ENCODE peak calls at places on chromosomes 2 and 18, in six cellular contexts. X is neural progenitor cell, V is A549, H is mammary epithelial cell, A is Karpas-422, C is spleen. K is an unnamed sample.

GRCh38 chr18:55031979-55032378 is 72.7 kb upstream of the CCDC68 start:
- DNase-seq in X (no peak), V (no peak), H (no peak), A (no peak), C (no peak), K (no peak)

GRCh38 chr2:25036221-25036559 is 5.7 kb upstream of the EFR3B start:
- DNase-seq in X (peak; percentile 24), V (no peak), H (no peak), A (peak; percentile 14), C (no peak), K (no peak)

GRCh38 chr2:152532241-152532640 is 185.0 kb downstream of the PRPF40A start:
- DNase-seq in X (no peak), V (no peak), H (no peak), A (no peak), C (no peak), K (no peak)

GRCh38 chr2:241008711-241009121 is 10.3 kb downstream of the SNED1 start:
- DNase-seq in X (no peak), V (no peak), H (no peak), A (no peak), C (peak; percentile 68), K (peak; percentile 69)

GRCh38 chr18:77870894-77871293 is 621.2 kb downstream of the GALR1 start:
- DNase-seq in X (no peak), V (no peak), H (no peak), A (no peak), C (no peak), K (no peak)

GRCh38 chr18:39238951-39239350 is 1673.4 kb upstream of the CELF4 start:
- DNase-seq in X (no peak), V (no peak), H (no peak), A (no peak), C (no peak), K (no peak)

GRCh38 chr2:210224660-210225460 is at the start of gene ACADL:
- DNase-seq in X (peak; percentile 77), V (peak; percentile 32), H (peak; percentile 20), A (no peak), C (peak; percentile 70), K (peak; percentile 87)

GRCh38 chr2:142742301-142743214 is 134.9 kb upstream of the KYNU start:
- DNase-seq in X (no peak), V (peak; percentile 56), H (peak; percentile 57), A (no peak), C (no peak), K (no peak)

GRCh38 chr2:227280895-227281294 is 44.2 kb upstream of the MFF start:
- DNase-seq in X (no peak), V (no peak), H (peak; percentile 3), A (no peak), C (no peak), K (no peak)

GRCh38 chr18:62438876-62439275 is 83.9 kb upstream of the ZCCHC2 start:
- DNase-seq in X (no peak), V (no peak), H (no peak), A (no peak), C (no peak), K (no peak)

GRCh38 chr2:127841466-127842178 is 16.3 kb downstream of the POLR2D start:
- DNase-seq in X (no peak), V (no peak), H (no peak), A (no peak), C (no peak), K (no peak)

GRCh38 chr2:174535757-174536703 is 49.2 kb upstream of the GPR155 start:
- DNase-seq in X (no peak), V (no peak), H (no peak), A (peak; percentile 51), C (no peak), K (no peak)

GRCh38 chr2:147538088-147538487 is 306.7 kb upstream of the ACVR2A start:
- DNase-seq in X (no peak), V (no peak), H (no peak), A (no peak), C (no peak), K (no peak)

GRCh38 chr2:55120634-55121359 is 70.5 kb upstream of the RTN4 start:
- DNase-seq in X (peak; percentile 58), V (no peak), H (no peak), A (no peak), C (no peak), K (no peak)

GRCh38 chr2:55118643-55119065 is 68.4 kb upstream of the RTN4 start:
- DNase-seq in X (no peak), V (no peak), H (no peak), A (peak; percentile 65), C (no peak), K (no peak)

GRCh38 chr2:55119711-55120487 is 69.6 kb upstream of the RTN4 start:
- DNase-seq in X (no peak), V (no peak), H (no peak), A (no peak), C (no peak), K (no peak)

GRCh38 chr2:55123851-55124269 is 73.6 kb upstream of the RTN4 start:
- DNase-seq in X (peak; percentile 73), V (no peak), H (no peak), A (peak; percentile 77), C (no peak), K (no peak)
- H3K27ac ChIP-seq in X (peak overlapping the region; percentile 64), V (no peak overlapping the region), H (no peak overlapping the region), A (peak overlapping the region; percentile 84), C (no peak overlapping the region), K (no peak overlapping the region)

DNA sequence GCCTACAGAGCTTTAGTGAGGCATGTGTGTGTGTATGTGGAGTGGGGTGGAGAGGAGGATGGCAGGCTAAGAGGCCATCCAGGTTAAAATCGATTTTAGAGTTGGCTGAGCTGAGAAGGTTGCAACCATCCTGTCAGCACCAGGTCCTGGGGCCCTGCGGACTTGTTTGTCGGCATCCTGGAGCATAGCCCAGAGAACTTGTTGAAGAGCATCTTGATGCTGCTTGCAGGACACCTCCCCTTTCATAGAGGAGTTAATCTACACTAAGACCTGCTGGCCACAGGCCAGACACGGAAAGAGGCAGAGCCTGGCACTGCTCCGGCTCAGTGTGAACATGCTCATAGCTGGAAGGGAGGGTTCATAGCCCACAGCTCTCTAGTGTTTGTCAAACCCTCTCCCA is 72.1 kb upstream of the RGPD5 start:
- DNase-seq in X (no peak), V (no peak), H (no peak), A (no peak), C (no peak), K (no peak)
- H3K27ac ChIP-seq in X (no peak overlapping the region), V (no peak overlapping the region), H (no peak overlapping the region), A (no peak overlapping the region), C (no peak overlapping the region), K (no peak overlapping the region)

GRCh38 chr2:69222984-69223658 is 163.9 kb downstream of the GFPT1 start:
- DNase-seq in X (no peak), V (no peak), H (no peak), A (no peak), C (no peak), K (no peak)
- H3K27ac ChIP-seq in X (no peak overlapping the region), V (peak overlapping the region; percentile 6), H (no peak overlapping the region), A (no peak overlapping the region), C (peak overlapping the region; percentile 3), K (peak overlapping the region; percentile 19)

GRCh38 chr2:151423760-151424159 is 14.1 kb downstream of the RIF1 start:
- DNase-seq in X (no peak), V (peak; percentile 11), H (no peak), A (no peak), C (no peak), K (no peak)
- H3K27ac ChIP-seq in X (no peak overlapping the region), V (no peak overlapping the region), H (no peak overlapping the region), A (no peak overlapping the region), C (no peak overlapping the region), K (no peak overlapping the region)

K was measured in coronary artery.